ENCODE peak calls at places on chromosomes 4 and X, in seven cellular contexts. U is ACHN; D is activated CD4-positive, alpha-beta T cell treated with anti-CD3 and anti-CD28 coated beads, Interleukin-2, amount 10 ng/mL, durations not matched to agents 7 days and 5 days; E is lung microvascular endothelial cell; R is DMS79; J is fibroblast of pulmonary artery; I is LoVo. P is an unnamed sample.
A peak's percentile ranks its signal among the peaks of the same experiment; 100 is the strongest.

GRCh38 chrX:2397648-2398340 is 103.0 kb downstream of the DHRSX start:
- DNase-seq in U (peak; percentile 33), D (no peak), E (no peak), R (no peak), J (peak; percentile 58), I (no peak), P (no peak)

GRCh38 chrX:56975611-56976010 is 19.7 kb downstream of the SPIN3 start:
- DNase-seq in U (no peak), D (no peak), E (peak; percentile 63), R (no peak), J (peak; percentile 16), I (no peak), P (no peak)

GRCh38 chr4:163215896-163216295 is 49.2 kb upstream of the NAF1 start:
- DNase-seq in U (no peak), D (no peak), E (no peak), R (no peak), J (no peak), I (no peak), P (no peak)

GRCh38 chrX:140712413-140713173 is 3.0 kb downstream of the LINC00632 start:
- DNase-seq in U (peak; percentile 9), D (peak; percentile 29), E (peak; percentile 75), R (no peak), J (peak; percentile 75), I (no peak), P (no peak)

GRCh38 chr4:94826206-94826605 is 68.5 kb downstream of the BMPR1B start:
- DNase-seq in U (no peak), D (no peak), E (peak; percentile 77), R (no peak), J (peak; percentile 11), I (no peak), P (no peak)

GRCh38 chr4:128483816-128484215 is 196.2 kb upstream of the PGRMC2 start:
- DNase-seq in U (no peak), D (no peak), E (peak; percentile 79), R (no peak), J (peak; percentile 53), I (no peak), P (no peak)

GRCh38 chr4:13778367-13778766 is 150.8 kb upstream of the BOD1L1 start:
- DNase-seq in U (no peak), D (no peak), E (peak; percentile 18), R (no peak), J (no peak), I (no peak), P (no peak)

GRCh38 chrX:68428431-68428830 is 4.9 kb downstream of the OPHN1 start:
- DNase-seq in U (peak; percentile 22), D (no peak), E (no peak), R (no peak), J (peak; percentile 60), I (no peak), P (no peak)

GRCh38 chr4:122803788-122804208 is 22.8 kb upstream of the FGF2 start:
- DNase-seq in U (no peak), D (no peak), E (peak; percentile 50), R (no peak), J (peak; percentile 86), I (no peak), P (no peak)

GRCh38 chr4:73086095-73086869 is 16.8 kb upstream of the COX18 start:
- DNase-seq in U (no peak), D (peak; percentile 13), E (no peak), R (no peak), J (no peak), I (no peak), P (no peak)

GRCh38 chrX:47311857-47312774 is 58.3 kb upstream of the ZNF157 start:
- DNase-seq in U (peak; percentile 38), D (peak; percentile 39), E (peak; percentile 61), R (no peak), J (peak; percentile 79), I (peak; percentile 13), P (peak; percentile 45)

GRCh38 chr4:142719854-142720541 is 126.1 kb downstream of the INPP4B start:
- DNase-seq in U (peak; percentile 16), D (peak; percentile 24), E (peak; percentile 50), R (no peak), J (peak; percentile 50), I (peak; percentile 41), P (no peak)

GRCh38 chr4:67371563-67371962 is 173.7 kb downstream of the CENPC start:
- DNase-seq in U (no peak), D (no peak), E (no peak), R (no peak), J (no peak), I (no peak), P (no peak)

GRCh38 chr4:154612472-154613414 is at the start of gene FGG:
- DNase-seq in U (no peak), D (no peak), E (no peak), R (no peak), J (no peak), I (no peak), P (no peak)

GRCh38 chr4:3418029-3418762 is 23.6 kb upstream of the HGFAC start:
- DNase-seq in U (no peak), D (no peak), E (no peak), R (peak; percentile 36), J (no peak), I (no peak), P (no peak)

GRCh38 chr4:5039800-5040199 is 11.5 kb upstream of the STK32B start:
- DNase-seq in U (no peak), D (no peak), E (no peak), R (no peak), J (no peak), I (no peak), P (no peak)

P was measured in PC-9.